ENCODE peak calls at places on chromosomes 1 and 21, in seven cellular contexts. One of them, this sample, is unnamed.
A peak's percentile ranks its signal among the peaks of the same experiment; 100 is the strongest.

GRCh38 chr1:180816132-180816531 is 96.6 kb upstream of the KIAA1614 start:
- DNase-seq in HFFc6: no peak
- DNase-seq in RWPE1: no peak
- DNase-seq in progenitor cell of endocrine pancreas: no peak
- DNase-seq in fibroblast of the aortic adventitia: no peak
- DNase-seq in HFF-Myc: no peak
- DNase-seq in AG09309: no peak
- DNase-seq in this sample: no peak

GRCh38 chr1:62384276-62385005 is 52.4 kb upstream of the USP1 start:
- DNase-seq in HFF-Myc: peak; percentile 61
- DNase-seq in RWPE1: peak; percentile 50
- DNase-seq in progenitor cell of endocrine pancreas: no peak
- DNase-seq in AG09309: peak; percentile 92
- DNase-seq in HFFc6: peak; percentile 40
- DNase-seq in fibroblast of the aortic adventitia: peak; percentile 99
- DNase-seq in this sample: peak; percentile 44

GRCh38 chr1:30907641-30908445 is 715 bp downstream of the SDC3 start:
- DNase-seq in HFF-Myc: no peak
- DNase-seq in HFFc6: no peak
- DNase-seq in progenitor cell of endocrine pancreas: no peak
- DNase-seq in AG09309: no peak
- DNase-seq in RWPE1: no peak
- DNase-seq in fibroblast of the aortic adventitia: no peak
- DNase-seq in this sample: no peak

GRCh38 chr1:2988256-2988655 is 33.0 kb upstream of the ACTRT2 start:
- DNase-seq in HFFc6: no peak
- DNase-seq in RWPE1: no peak
- DNase-seq in AG09309: no peak
- DNase-seq in HFF-Myc: no peak
- DNase-seq in progenitor cell of endocrine pancreas: no peak
- DNase-seq in fibroblast of the aortic adventitia: no peak
- DNase-seq in this sample: no peak

GRCh38 chr1:230864441-230864840 is 3.9 kb downstream of the C1orf198 start:
- DNase-seq in AG09309: no peak
- DNase-seq in progenitor cell of endocrine pancreas: no peak
- DNase-seq in HFF-Myc: no peak
- DNase-seq in fibroblast of the aortic adventitia: no peak
- DNase-seq in HFFc6: no peak
- DNase-seq in RWPE1: no peak
- DNase-seq in this sample: no peak

GRCh38 chr1:158046726-158047510 is 53.5 kb downstream of the KIRREL1 start:
- DNase-seq in RWPE1: no peak
- DNase-seq in HFFc6: no peak
- DNase-seq in fibroblast of the aortic adventitia: no peak
- DNase-seq in HFF-Myc: no peak
- DNase-seq in AG09309: no peak
- DNase-seq in progenitor cell of endocrine pancreas: no peak
- DNase-seq in this sample: no peak

GRCh38 chr1:44249543-44249942 is 36.3 kb downstream of the DMAP1 start:
- DNase-seq in fibroblast of the aortic adventitia: peak; percentile 2
- DNase-seq in HFF-Myc: no peak
- DNase-seq in progenitor cell of endocrine pancreas: no peak
- DNase-seq in RWPE1: no peak
- DNase-seq in AG09309: no peak
- DNase-seq in HFFc6: no peak
- DNase-seq in this sample: no peak

GRCh38 chr1:234845097-234845660 is 235.2 kb upstream of the IRF2BP2 start:
- DNase-seq in HFF-Myc: no peak
- DNase-seq in fibroblast of the aortic adventitia: no peak
- DNase-seq in AG09309: no peak
- DNase-seq in progenitor cell of endocrine pancreas: no peak
- DNase-seq in RWPE1: no peak
- DNase-seq in HFFc6: no peak
- DNase-seq in this sample: no peak

GRCh38 chr1:20633190-20634064 is at the start of gene PINK1:
- DNase-seq in HFFc6: peak; percentile 58
- DNase-seq in HFF-Myc: peak; percentile 49
- DNase-seq in RWPE1: peak; percentile 90
- DNase-seq in progenitor cell of endocrine pancreas: peak; percentile 90
- DNase-seq in AG09309: no peak
- DNase-seq in fibroblast of the aortic adventitia: peak; percentile 64
- DNase-seq in this sample: no peak

GRCh38 chr1:13754003-13754402 is 54.0 kb downstream of the PRDM2 start:
- DNase-seq in fibroblast of the aortic adventitia: no peak
- DNase-seq in HFFc6: no peak
- DNase-seq in AG09309: no peak
- DNase-seq in progenitor cell of endocrine pancreas: no peak
- DNase-seq in HFF-Myc: no peak
- DNase-seq in RWPE1: no peak
- DNase-seq in this sample: no peak

GRCh38 chr21:34691396-34692032 is 22.7 kb downstream of the CLIC6 start:
- DNase-seq in AG09309: no peak
- DNase-seq in RWPE1: no peak
- DNase-seq in HFF-Myc: no peak
- DNase-seq in HFFc6: no peak
- DNase-seq in progenitor cell of endocrine pancreas: no peak
- DNase-seq in fibroblast of the aortic adventitia: no peak
- DNase-seq in this sample: no peak

GRCh38 chr1:213135572-213135971 is 84.5 kb downstream of the RPS6KC1 start:
- DNase-seq in HFF-Myc: no peak
- DNase-seq in RWPE1: no peak
- DNase-seq in AG09309: peak; percentile 7
- DNase-seq in fibroblast of the aortic adventitia: peak; percentile 37
- DNase-seq in HFFc6: peak; percentile 23
- DNase-seq in progenitor cell of endocrine pancreas: no peak
- DNase-seq in this sample: no peak

GRCh38 chr1:30743584-30744059 is 14.0 kb downstream of the LAPTM5 start:
- DNase-seq in progenitor cell of endocrine pancreas: no peak
- DNase-seq in HFFc6: no peak
- DNase-seq in AG09309: no peak
- DNase-seq in HFF-Myc: peak; percentile 42
- DNase-seq in RWPE1: peak; percentile 68
- DNase-seq in fibroblast of the aortic adventitia: no peak
- DNase-seq in this sample: no peak

GRCh38 chr1:28110555-28110954 is 22.1 kb upstream of the EYA3 start:
- DNase-seq in RWPE1: peak; percentile 20
- DNase-seq in fibroblast of the aortic adventitia: peak; percentile 7
- DNase-seq in HFFc6: peak; percentile 17
- DNase-seq in HFF-Myc: no peak
- DNase-seq in progenitor cell of endocrine pancreas: no peak
- DNase-seq in AG09309: no peak
- DNase-seq in this sample: no peak

GRCh38 chr21:25790122-25790951 is 55.6 kb downstream of the GABPA start:
- DNase-seq in fibroblast of the aortic adventitia: peak; percentile 57
- DNase-seq in AG09309: peak; percentile 7
- DNase-seq in HFFc6: peak; percentile 34
- DNase-seq in HFF-Myc: peak; percentile 47
- DNase-seq in RWPE1: peak; percentile 40
- DNase-seq in progenitor cell of endocrine pancreas: no peak
- DNase-seq in this sample: no peak

GRCh38 chr1:172469717-172470116 is 25.8 kb upstream of the PIGC start:
- DNase-seq in AG09309: no peak
- DNase-seq in fibroblast of the aortic adventitia: no peak
- DNase-seq in RWPE1: no peak
- DNase-seq in progenitor cell of endocrine pancreas: no peak
- DNase-seq in HFFc6: no peak
- DNase-seq in HFF-Myc: no peak
- DNase-seq in this sample: no peak

GRCh38 chr1:172466795-172467407 is 23.0 kb upstream of the PIGC start:
- DNase-seq in progenitor cell of endocrine pancreas: no peak
- DNase-seq in AG09309: no peak
- DNase-seq in HFFc6: no peak
- DNase-seq in fibroblast of the aortic adventitia: no peak
- DNase-seq in RWPE1: no peak
- DNase-seq in HFF-Myc: no peak
- DNase-seq in this sample: no peak

GRCh38 chr1:172468296-172468695 is 24.4 kb upstream of the PIGC start:
- DNase-seq in AG09309: no peak
- DNase-seq in RWPE1: no peak
- DNase-seq in HFFc6: no peak
- DNase-seq in fibroblast of the aortic adventitia: no peak
- DNase-seq in progenitor cell of endocrine pancreas: no peak
- DNase-seq in HFF-Myc: no peak
- DNase-seq in this sample: no peak

GRCh38 chr1:172467446-172467845 is 23.6 kb upstream of the PIGC start:
- DNase-seq in progenitor cell of endocrine pancreas: no peak
- DNase-seq in fibroblast of the aortic adventitia: no peak
- DNase-seq in AG09309: no peak
- DNase-seq in HFFc6: no peak
- DNase-seq in HFF-Myc: no peak
- DNase-seq in RWPE1: no peak
- DNase-seq in this sample: no peak

GRCh38 chr1:172465617-172466016 is 21.7 kb upstream of the PIGC start:
- DNase-seq in HFFc6: no peak
- DNase-seq in progenitor cell of endocrine pancreas: no peak
- DNase-seq in RWPE1: no peak
- DNase-seq in HFF-Myc: no peak
- DNase-seq in AG09309: no peak
- DNase-seq in fibroblast of the aortic adventitia: no peak
- DNase-seq in this sample: no peak
- TF ChIP-seq CTCF in HFFc6: no peak
- TF ChIP-seq CTCF in progenitor cell of endocrine pancreas: no peak
- TF ChIP-seq CTCF in RWPE1: no peak
- TF ChIP-seq CTCF in HFF-Myc: no peak
- TF ChIP-seq CTCF in AG09309: no peak
- TF ChIP-seq CTCF in fibroblast of the aortic adventitia: no peak
- TF ChIP-seq CTCF in this sample: no peak

GRCh38 chr1:9942399-9942938 is 722 bp downstream of the LZIC start:
- DNase-seq in fibroblast of the aortic adventitia: peak; percentile 78
- DNase-seq in RWPE1: peak; percentile 60
- DNase-seq in HFFc6: peak; percentile 64
- DNase-seq in progenitor cell of endocrine pancreas: no peak
- DNase-seq in HFF-Myc: peak; percentile 33
- DNase-seq in AG09309: peak; percentile 21
- DNase-seq in this sample: no peak
- TF ChIP-seq CTCF in fibroblast of the aortic adventitia: peak; percentile 58
- TF ChIP-seq CTCF in RWPE1: peak; percentile 68
- TF ChIP-seq CTCF in HFFc6: peak; percentile 76
- TF ChIP-seq CTCF in progenitor cell of endocrine pancreas: peak; percentile 64
- TF ChIP-seq CTCF in HFF-Myc: peak; percentile 27
- TF ChIP-seq CTCF in AG09309: peak; percentile 58
- TF ChIP-seq CTCF in this sample: peak; percentile 46

DNA sequence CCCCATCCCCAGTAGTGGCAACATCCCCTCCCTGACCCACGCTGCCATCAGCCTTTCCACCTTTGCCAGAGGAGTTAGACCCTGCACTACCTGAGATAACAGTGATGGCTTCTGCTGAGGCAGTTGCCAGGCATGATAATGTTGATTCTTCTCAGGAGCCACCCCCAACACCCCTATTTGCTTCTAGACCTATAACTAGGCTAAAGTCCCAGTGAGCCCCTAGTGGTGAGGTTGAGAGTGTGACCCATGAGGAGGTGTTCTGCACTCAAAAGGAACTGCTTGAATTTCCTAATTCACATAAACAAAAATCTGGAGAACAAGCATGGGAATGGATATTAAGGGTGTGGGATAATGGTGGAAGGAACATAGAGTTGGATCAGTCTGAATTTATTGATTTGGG is 159.6 kb upstream of the COL11A1 start:
- DNase-seq in progenitor cell of endocrine pancreas: no peak
- DNase-seq in HFF-Myc: no peak
- DNase-seq in RWPE1: no peak
- DNase-seq in fibroblast of the aortic adventitia: no peak
- DNase-seq in AG09309: no peak
- DNase-seq in HFFc6: no peak
- DNase-seq in this sample: no peak
- TF ChIP-seq CTCF in progenitor cell of endocrine pancreas: peak; percentile 21
- TF ChIP-seq CTCF in HFF-Myc: peak; percentile 26
- TF ChIP-seq CTCF in RWPE1: no peak
- TF ChIP-seq CTCF in fibroblast of the aortic adventitia: no peak
- TF ChIP-seq CTCF in AG09309: peak; percentile 18
- TF ChIP-seq CTCF in HFFc6: peak; percentile 63
- TF ChIP-seq CTCF in this sample: no peak

GRCh38 chr1:225362805-225363204 is 65.0 kb downstream of the LBR start:
- DNase-seq in AG09309: no peak
- DNase-seq in fibroblast of the aortic adventitia: no peak
- DNase-seq in RWPE1: no peak
- DNase-seq in HFF-Myc: no peak
- DNase-seq in progenitor cell of endocrine pancreas: no peak
- DNase-seq in HFFc6: no peak
- DNase-seq in this sample: no peak

GRCh38 chr1:225366016-225366415 is 61.8 kb downstream of the LBR start:
- DNase-seq in fibroblast of the aortic adventitia: no peak
- DNase-seq in HFFc6: no peak
- DNase-seq in progenitor cell of endocrine pancreas: no peak
- DNase-seq in AG09309: no peak
- DNase-seq in HFF-Myc: no peak
- DNase-seq in RWPE1: no peak
- DNase-seq in this sample: no peak

GRCh38 chr1:225368036-225368552 is 59.7 kb downstream of the LBR start:
- DNase-seq in HFF-Myc: no peak
- DNase-seq in fibroblast of the aortic adventitia: no peak
- DNase-seq in progenitor cell of endocrine pancreas: no peak
- DNase-seq in HFFc6: no peak
- DNase-seq in AG09309: no peak
- DNase-seq in RWPE1: no peak
- DNase-seq in this sample: no peak

GRCh38 chr1:225364439-225364838 is 63.4 kb downstream of the LBR start:
- DNase-seq in HFFc6: no peak
- DNase-seq in HFF-Myc: no peak
- DNase-seq in fibroblast of the aortic adventitia: no peak
- DNase-seq in RWPE1: no peak
- DNase-seq in AG09309: no peak
- DNase-seq in progenitor cell of endocrine pancreas: no peak
- DNase-seq in this sample: no peak

DNA sequence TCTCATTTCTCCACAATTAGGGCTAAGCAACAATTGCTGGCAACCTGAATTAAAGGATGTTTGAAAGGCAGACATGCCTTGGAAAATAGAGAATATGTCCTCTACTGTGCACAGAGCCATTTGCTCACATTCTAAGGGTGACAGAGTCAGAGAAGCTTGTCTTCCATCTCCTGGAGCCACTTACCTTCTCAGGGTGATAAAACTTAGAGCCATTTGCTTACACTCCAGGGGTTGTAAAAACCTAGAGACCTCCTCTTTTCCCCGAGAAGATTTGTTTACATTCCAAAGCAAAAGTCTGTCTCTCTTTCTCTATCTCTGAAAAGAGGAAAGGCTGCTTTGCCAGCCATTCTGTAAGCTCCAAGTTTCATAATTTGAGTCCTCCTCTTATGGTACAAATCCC is 61.3 kb downstream of the LBR start:
- DNase-seq in progenitor cell of endocrine pancreas: no peak
- DNase-seq in HFF-Myc: no peak
- DNase-seq in AG09309: no peak
- DNase-seq in HFFc6: no peak
- DNase-seq in RWPE1: no peak
- DNase-seq in fibroblast of the aortic adventitia: no peak
- DNase-seq in this sample: no peak
- TF ChIP-seq CTCF in progenitor cell of endocrine pancreas: no peak
- TF ChIP-seq CTCF in HFF-Myc: no peak
- TF ChIP-seq CTCF in AG09309: no peak
- TF ChIP-seq CTCF in HFFc6: no peak
- TF ChIP-seq CTCF in RWPE1: no peak
- TF ChIP-seq CTCF in fibroblast of the aortic adventitia: no peak
- TF ChIP-seq CTCF in this sample: no peak

This sample was measured in AG04449.